ENCODE peak calls at places on chromosomes 7 and 10, in seven cellular contexts. N is HEK293T, B is glutamatergic neuron, T is endothelial cell of umbilical vein, R is DMS79 treated with DMSO at 0.1 percent for 48 hours, Q is coronary artery, C is iris pigment epithelial cell. S is an unnamed sample.

GRCh38 chr7:101059620-101059942 is 25.7 kb upstream of the TRIM56 start:
- DNase-seq in N (no peak), B (no peak), T (no peak), R (no peak), Q (no peak), C (no peak), S (no peak)

GRCh38 chr10:28778524-28778923 is 101.2 kb downstream of the BAMBI start:
- DNase-seq in N (no peak), B (no peak), T (no peak), R (no peak), Q (no peak), C (peak), S (no peak)

GRCh38 chr7:136064627-136065237 is 87.6 kb upstream of the MTPN start:
- DNase-seq in N (no peak), B (no peak), T (no peak), R (no peak), Q (no peak), C (no peak), S (no peak)

GRCh38 chr10:44975487-44976331 is 2.9 kb downstream of the DEPP1 start:
- DNase-seq in N (no peak), B (peak), T (peak), R (peak), Q (no peak), C (peak), S (peak)

GRCh38 chr7:92988051-92988450 is 129.7 kb downstream of the SAMD9 start:
- DNase-seq in N (peak), B (no peak), T (peak), R (no peak), Q (no peak), C (peak), S (peak)

GRCh38 chr10:83862723-83863122 is 276.6 kb upstream of the GHITM start:
- DNase-seq in N (no peak), B (no peak), T (no peak), R (no peak), Q (no peak), C (no peak), S (peak)

GRCh38 chr10:34687434-34688205 is 127.5 kb downstream of the PARD3 start:
- DNase-seq in N (no peak), B (no peak), T (no peak), R (no peak), Q (no peak), C (peak), S (no peak)

GRCh38 chr10:15324113-15324512 is 47.0 kb downstream of the FAM171A1 start:
- DNase-seq in N (no peak), B (no peak), T (no peak), R (no peak), Q (no peak), C (no peak), S (no peak)

GRCh38 chr10:46250481-46250880 is 36.3 kb upstream of the ANTXRL start:
- DNase-seq in N (no peak), B (no peak), T (no peak), R (no peak), Q (peak), C (no peak), S (no peak)

GRCh38 chr10:44799971-44800370 is 111.2 kb upstream of the TMEM72 start:
- DNase-seq in N (no peak), B (no peak), T (no peak), R (no peak), Q (no peak), C (no peak), S (no peak)

GRCh38 chr7:124728610-124729009 is 37.0 kb downstream of the GPR37 start:
- DNase-seq in N (no peak), B (no peak), T (no peak), R (no peak), Q (no peak), C (peak), S (no peak)

GRCh38 chr10:19872504-19873271 is 56.5 kb downstream of the PLXDC2 start:
- DNase-seq in N (no peak), B (no peak), T (no peak), R (no peak), Q (no peak), C (no peak), S (no peak)

GRCh38 chr10:117186832-117187615 is 10.3 kb upstream of the KCNK18 start:
- DNase-seq in N (no peak), B (no peak), T (no peak), R (no peak), Q (no peak), C (peak), S (no peak)

GRCh38 chr7:95169678-95170077 is 154.7 kb downstream of the PON1 start:
- DNase-seq in N (no peak), B (no peak), T (peak), R (no peak), Q (no peak), C (peak), S (no peak)

GRCh38 chr10:89633484-89633883 is 11.6 kb downstream of the PANK1 start:
- DNase-seq in N (no peak), B (no peak), T (no peak), R (no peak), Q (no peak), C (peak), S (no peak)

GRCh38 chr7:142807855-142808460 is 37.2 kb downstream of the PRSS2 start:
- DNase-seq in N (no peak), B (no peak), T (peak), R (no peak), Q (no peak), C (peak), S (no peak)

GRCh38 chr10:10500941-10501340 is 516.7 kb upstream of the CELF2 start:
- DNase-seq in N (no peak), B (no peak), T (no peak), R (no peak), Q (no peak), C (peak), S (no peak)

GRCh38 chr7:79787623-79788022 is 334.2 kb upstream of the MAGI2 start:
- DNase-seq in N (no peak), B (no peak), T (no peak), R (no peak), Q (no peak), C (peak), S (no peak)

GRCh38 chr10:28311104-28311503 is 8.2 kb upstream of the MPP7 start:
- DNase-seq in N (no peak), B (no peak), T (no peak), R (no peak), Q (no peak), C (no peak), S (no peak)

GRCh38 chr7:1460757-1461639 is 1.7 kb upstream of the MICALL2 start:
- DNase-seq in N (no peak), B (no peak), T (peak), R (no peak), Q (peak), C (peak), S (peak)

GRCh38 chr7:112134039-112134438 is 72.2 kb downstream of the DOCK4 start:
- DNase-seq in N (no peak), B (no peak), T (no peak), R (no peak), Q (no peak), C (no peak), S (no peak)

GRCh38 chr10:13079776-13080050 is 20.2 kb upstream of the OPTN start:
- DNase-seq in N (no peak), B (no peak), T (no peak), R (no peak), Q (no peak), C (no peak), S (no peak)

GRCh38 chr10:1461016-1461415 is 276.3 kb downstream of the ADARB2 start:
- DNase-seq in N (no peak), B (no peak), T (no peak), R (no peak), Q (no peak), C (no peak), S (no peak)

GRCh38 chr10:86250399-86250798 is 116.2 kb downstream of the GRID1 start:
- DNase-seq in N (no peak), B (no peak), T (no peak), R (no peak), Q (no peak), C (no peak), S (no peak)

GRCh38 chr7:157496426-157497275 is 159.8 kb downstream of the DNAJB6 start:
- DNase-seq in N (no peak), B (no peak), T (no peak), R (no peak), Q (no peak), C (no peak), S (no peak)

GRCh38 chr7:157703131-157703530 is 366.3 kb downstream of the DNAJB6 start:
- DNase-seq in N (no peak), B (no peak), T (no peak), R (no peak), Q (peak), C (no peak), S (no peak)

GRCh38 chr10:2760736-2761135 is 306.6 kb upstream of the PFKP start:
- DNase-seq in N (no peak), B (no peak), T (no peak), R (no peak), Q (no peak), C (no peak), S (no peak)

GRCh38 chr7:36393826-36394225 is 4.2 kb downstream of the ANLN start:
- DNase-seq in N (no peak), B (no peak), T (no peak), R (no peak), Q (no peak), C (no peak), S (no peak)

GRCh38 chr10:120948889-120949382 is 97.8 kb downstream of the WDR11 start:
- DNase-seq in N (peak), B (peak), T (peak), R (no peak), Q (no peak), C (peak), S (no peak)

GRCh38 chr10:70589762-70590662 is 12.5 kb downstream of the PRF1 start:
- DNase-seq in N (no peak), B (no peak), T (no peak), R (no peak), Q (no peak), C (peak), S (no peak)

GRCh38 chr10:97540669-97541500 is 31.7 kb upstream of the ANKRD2 start:
- DNase-seq in N (no peak), B (no peak), T (no peak), R (no peak), Q (no peak), C (no peak), S (peak)

GRCh38 chr7:127949670-127950069 is 81.6 kb downstream of the LRRC4 start:
- DNase-seq in N (no peak), B (no peak), T (no peak), R (no peak), Q (no peak), C (no peak), S (no peak)

GRCh38 chr10:55630491-55631056 is 730.5 kb downstream of the ZWINT start:
- DNase-seq in N (peak), B (peak), T (peak), R (no peak), Q (no peak), C (peak), S (no peak)

GRCh38 chr10:70536196-70536920 is 57.8 kb downstream of the PALD1 start:
- DNase-seq in N (no peak), B (no peak), T (no peak), R (no peak), Q (no peak), C (no peak), S (no peak)

GRCh38 chr10:29140991-29141390 is 147.9 kb upstream of the LYZL1 start:
- DNase-seq in N (no peak), B (no peak), T (no peak), R (no peak), Q (no peak), C (peak), S (no peak)

GRCh38 chr10:97685395-97685958 is 1.6 kb downstream of the AVPI1 start:
- DNase-seq in N (peak), B (no peak), T (peak), R (no peak), Q (no peak), C (peak), S (peak)

GRCh38 chr10:93471110-93471651 is 11.0 kb downstream of the MYOF start:
- DNase-seq in N (no peak), B (no peak), T (peak), R (no peak), Q (no peak), C (peak), S (no peak)

GRCh38 chr7:7639421-7639820 is 1.1 kb upstream of the UMAD1 start:
- DNase-seq in N (no peak), B (no peak), T (no peak), R (peak), Q (no peak), C (no peak), S (peak)